ENCODE peak calls at places on chromosomes 11 and 22, in ten cellular contexts. N is Peyer's patch, O is left lung, D is psoas muscle, L is GM23338, P is ovary, A is adipocyte, W is spleen, G is neuronal stem cell, Z is GM23248. B is an unnamed sample. For H3K4me1, the result is how much of the 10 kb centered on the place peaks cover.

GRCh38 chr11:92886243-92886905 is 83.1 kb upstream of the MTNR1B start:
- DNase-seq in Z (peak), A (peak), L (peak), O (no peak), W (no peak), N (no peak), G (peak), D (no peak), P (no peak), B (no peak)

GRCh38 chr11:6452219-6452618 is 11.4 kb upstream of the HPX start:
- DNase-seq in A (peak), Z (peak), L (no peak), P (no peak), O (no peak), D (no peak), W (no peak), N (no peak), G (no peak), B (no peak)

GRCh38 chr11:74870485-74870884 is 78.4 kb downstream of the XRRA1 start:
- DNase-seq in G (no peak), Z (peak), N (no peak), A (peak), P (no peak), O (no peak), W (no peak), D (no peak), L (peak), B (no peak)

GRCh38 chr11:33347490-33348125 is 90.4 kb downstream of the HIPK3 start:
- DNase-seq in W (peak), G (no peak), N (no peak), P (no peak), O (no peak), L (no peak), D (no peak), A (no peak), Z (no peak), B (no peak)

GRCh38 chr11:122505304-122506006 is 150.1 kb upstream of the UBASH3B start:
- DNase-seq in D (peak), O (no peak), P (peak), A (peak), L (peak), N (peak), W (no peak), Z (peak), G (peak), B (peak)

GRCh38 chr22:20242393-20243175 is 25.5 kb downstream of the RTN4R start:
- DNase-seq in O (no peak), Z (no peak), W (no peak), N (no peak), G (no peak), L (no peak), P (no peak), A (no peak), D (no peak), B (no peak)

GRCh38 chr22:47174671-47175111 is 412.2 kb downstream of the TBC1D22A start:
- DNase-seq in Z (no peak), O (peak), P (peak), W (peak), L (no peak), D (peak), A (no peak), N (peak), G (no peak), B (no peak)

GRCh38 chr22:42619261-42620063 is 4.8 kb upstream of the POLDIP3 start:
- DNase-seq in W (no peak), N (no peak), D (no peak), L (no peak), P (no peak), Z (no peak), O (no peak), A (no peak), G (no peak), B (no peak)

GRCh38 chr11:117145393-117145761 is 1.3 kb downstream of the PAFAH1B2 start:
- DNase-seq in Z (peak), L (peak), D (no peak), O (no peak), G (peak), P (no peak), W (no peak), N (no peak), A (peak), B (no peak)

GRCh38 chr22:44983878-44984482 is 25.8 kb downstream of the PHF21B start:
- DNase-seq in A (no peak), P (no peak), N (no peak), Z (no peak), O (no peak), W (no peak), G (no peak), L (no peak), D (no peak), B (no peak)

GRCh38 chr11:63564785-63565350 is 1.7 kb upstream of the PLAAT2 start:
- DNase-seq in G (no peak), Z (no peak), P (no peak), W (no peak), L (no peak), N (peak), O (no peak), D (no peak), A (no peak), B (peak)

GRCh38 chr22:37601540-37602442 is 6.8 kb upstream of the GGA1 start:
- DNase-seq in N (peak), D (no peak), Z (peak), A (peak), P (no peak), W (no peak), G (peak), L (peak), O (no peak), B (no peak)

GRCh38 chr22:19756288-19757128 is 4.1 kb upstream of the TBX1 start:
- DNase-seq in P (no peak), L (peak), N (peak), D (no peak), G (no peak), A (peak), W (peak), O (peak), Z (peak), B (peak)

GRCh38 chr11:57095417-57095816 is 86.3 kb upstream of the LRRC55 start:
- DNase-seq in D (no peak), P (no peak), A (no peak), O (no peak), L (no peak), N (no peak), G (no peak), W (no peak), Z (no peak), B (no peak)

GRCh38 chr11:118488480-118489109 is 38.7 kb upstream of the TTC36 start:
- DNase-seq in L (peak), D (peak), A (peak), P (peak), G (peak), O (no peak), Z (peak), W (peak), N (peak), B (peak)

GRCh38 chr22:24208012-24208749 is 26.9 kb downstream of the SUSD2 start:
- DNase-seq in O (no peak), L (no peak), P (peak), W (no peak), A (peak), D (peak), Z (peak), N (no peak), G (no peak), B (no peak)

GRCh38 chr22:35352214-35353111 is 28.4 kb upstream of the HMOX1 start:
- DNase-seq in Z (peak), P (no peak), N (no peak), A (no peak), D (peak), W (peak), G (no peak), O (peak), L (peak), B (peak)

GRCh38 chr11:61037694-61038093 is 64.6 kb upstream of the CD5 start:
- DNase-seq in W (no peak), G (no peak), P (no peak), A (peak), O (no peak), Z (no peak), N (no peak), D (no peak), L (no peak), B (no peak)

GRCh38 chr11:38865922-38866321 is 2267.9 kb upstream of the RAG2 start:
- DNase-seq in P (no peak), O (no peak), L (no peak), N (no peak), D (no peak), W (no peak), G (no peak), A (no peak), Z (no peak), B (no peak)

GRCh38 chr22:25053153-25053805 is 100.8 kb downstream of the KIAA1671 start:
- DNase-seq in G (no peak), D (no peak), N (peak), O (no peak), Z (peak), W (no peak), A (no peak), P (no peak), L (no peak), B (no peak)

GRCh38 chr11:115905331-115905730 is 401.1 kb upstream of the CADM1 start:
- DNase-seq in W (no peak), D (no peak), Z (no peak), O (no peak), G (no peak), P (no peak), N (no peak), A (no peak), L (no peak), B (no peak)

GRCh38 chr11:41660585-41660984 is 201.1 kb upstream of the LRRC4C start:
- DNase-seq in W (no peak), A (no peak), P (no peak), D (no peak), G (no peak), O (peak), L (peak), N (no peak), Z (no peak), B (no peak)

GRCh38 chr11:113401718-113402117 is 14.1 kb downstream of the ANKK1 start:
- DNase-seq in L (no peak), Z (peak), G (no peak), N (peak), W (no peak), D (peak), P (no peak), A (peak), O (no peak), B (peak)

GRCh38 chr22:37351268-37351667 is 69.0 kb downstream of the CYTH4 start:
- DNase-seq in P (no peak), N (no peak), W (no peak), D (no peak), L (no peak), Z (no peak), A (no peak), O (no peak), G (no peak), B (no peak)

GRCh38 chr11:1690167-1691026 is 6.6 kb upstream of the KRTAP5-6 start:
- DNase-seq in Z (no peak), A (no peak), W (no peak), D (no peak), L (no peak), N (peak), G (no peak), P (no peak), O (peak), B (no peak)

DNA sequence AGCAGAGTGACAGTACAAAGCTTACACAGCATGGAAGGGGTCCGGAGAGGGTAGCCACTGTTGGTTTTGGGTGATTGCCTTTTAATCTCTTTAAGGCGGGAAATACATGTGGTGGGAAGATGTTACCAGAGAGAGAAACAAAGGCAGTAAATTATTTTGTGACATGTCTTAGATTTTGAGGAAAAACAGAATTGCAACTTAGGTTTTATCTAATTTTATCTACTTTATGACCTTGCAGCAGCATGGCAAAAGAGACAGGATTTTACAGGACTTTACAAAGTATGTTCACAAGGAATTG is 1.9 kb downstream of the IFITM2 start:
- DNase-seq in G (no peak), Z (no peak), A (no peak), O (no peak), D (no peak), P (no peak), W (no peak), N (no peak), L (no peak), B (no peak)
- H3K4me1 ChIP-seq in G (half or more), Z (under half), A (under half), O (half or more), D (under half), P (under half), W (half or more), N (under half), L (half or more), B (half or more)

DNA sequence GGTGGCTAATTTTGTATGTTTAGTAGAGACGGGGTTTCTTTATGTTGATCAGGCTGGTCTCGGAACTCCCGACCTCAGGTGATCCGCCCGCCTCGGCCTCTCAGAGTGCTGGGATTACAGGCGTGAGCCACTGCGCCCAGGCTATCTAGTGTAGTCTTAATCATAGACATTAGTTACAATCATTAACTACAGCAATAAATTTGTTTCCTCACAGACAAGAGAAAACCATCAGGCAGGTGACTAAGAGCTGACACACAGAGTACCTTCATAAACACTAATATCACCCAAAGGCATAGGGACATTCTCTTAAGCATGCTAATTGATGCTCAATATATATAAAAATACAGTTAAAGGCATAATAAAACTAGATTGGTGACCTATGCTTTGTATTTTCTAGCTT is 19.4 kb downstream of the SDHD start:
- DNase-seq in N (no peak), P (no peak), W (no peak), L (no peak), A (no peak), O (no peak), G (no peak), Z (no peak), D (no peak), B (no peak)
- H3K4me3 ChIP-seq in N (no peak), P (no peak), W (no peak), L (no peak), A (no peak), O (no peak), G (no peak), Z (no peak), D (no peak), B (no peak)

GRCh38 chr11:62542111-62542745 is 4.4 kb downstream of the AHNAK start:
- DNase-seq in A (no peak), W (no peak), G (no peak), L (no peak), Z (no peak), N (peak), P (no peak), D (no peak), O (no peak), B (no peak)

GRCh38 chr11:62542750-62543567 is 3.6 kb downstream of the AHNAK start:
- DNase-seq in A (peak), Z (peak), P (peak), N (peak), D (peak), W (peak), O (peak), L (peak), G (peak), B (peak)

GRCh38 chr11:62544521-62545436 is 1.8 kb downstream of the AHNAK start:
- DNase-seq in W (no peak), L (no peak), Z (peak), A (peak), G (no peak), O (no peak), N (peak), P (no peak), D (no peak), B (no peak)

GRCh38 chr11:62545437-62546243 is 966 bp downstream of the AHNAK start:
- DNase-seq in G (peak), W (peak), A (peak), D (peak), N (peak), O (peak), P (peak), Z (peak), L (peak), B (peak)

DNA sequence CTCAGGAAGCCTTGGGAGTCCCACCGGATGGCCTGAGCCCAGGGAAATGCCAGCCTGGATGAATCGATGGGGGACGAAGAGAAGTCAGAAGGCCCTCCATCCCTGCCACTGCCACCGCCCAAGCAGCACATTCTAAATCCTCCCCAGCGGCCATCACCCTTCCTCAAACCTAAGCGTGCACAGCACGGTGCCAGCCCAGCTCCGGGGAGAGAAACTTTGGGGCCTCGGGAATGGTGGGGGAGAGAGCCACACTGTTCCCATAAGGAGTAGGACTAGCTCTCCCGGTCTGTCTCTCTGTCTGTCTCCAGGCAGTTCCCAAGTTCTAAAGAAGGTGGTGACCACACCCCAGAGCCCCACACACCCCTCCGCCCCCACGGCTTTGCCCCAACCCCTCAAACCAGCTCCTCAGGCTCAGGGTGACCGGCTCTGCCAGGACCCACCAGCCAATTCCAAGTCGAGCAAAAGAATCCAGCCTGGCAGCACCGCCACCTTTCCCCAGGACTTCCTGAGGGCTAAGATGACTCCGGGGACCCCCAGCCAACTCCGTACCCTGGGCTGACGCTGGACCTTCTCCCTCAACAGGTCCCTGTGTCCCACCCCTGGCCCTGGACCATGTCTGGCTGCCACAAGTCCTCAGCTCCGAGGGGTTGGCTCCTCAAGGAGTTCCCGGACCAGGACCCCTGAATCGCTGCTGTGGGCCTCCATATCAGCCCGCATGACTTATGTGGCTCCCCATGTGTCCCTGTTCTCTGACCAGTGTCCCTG is 2.7 kb downstream of the AHNAK start:
- DNase-seq in O (no peak), W (no peak), Z (peak), G (no peak), P (no peak), A (peak), D (no peak), N (no peak), L (no peak), B (no peak)
- H3K4me1 ChIP-seq in O (half or more), W (half or more), Z (under half), G (under half), P (under half), A (under half), D (half or more), N (half or more), L (under half), B (half or more)

GRCh38 chr11:13279487-13279834 is 1.9 kb downstream of the BMAL1 start:
- DNase-seq in L (no peak), A (no peak), G (no peak), D (no peak), W (no peak), O (no peak), Z (no peak), N (no peak), P (no peak), B (no peak)
- H3K4me3 ChIP-seq in L (peak), A (peak), G (no peak), D (peak), W (peak), O (peak), Z (peak), N (no peak), P (peak), B (peak)

DNA sequence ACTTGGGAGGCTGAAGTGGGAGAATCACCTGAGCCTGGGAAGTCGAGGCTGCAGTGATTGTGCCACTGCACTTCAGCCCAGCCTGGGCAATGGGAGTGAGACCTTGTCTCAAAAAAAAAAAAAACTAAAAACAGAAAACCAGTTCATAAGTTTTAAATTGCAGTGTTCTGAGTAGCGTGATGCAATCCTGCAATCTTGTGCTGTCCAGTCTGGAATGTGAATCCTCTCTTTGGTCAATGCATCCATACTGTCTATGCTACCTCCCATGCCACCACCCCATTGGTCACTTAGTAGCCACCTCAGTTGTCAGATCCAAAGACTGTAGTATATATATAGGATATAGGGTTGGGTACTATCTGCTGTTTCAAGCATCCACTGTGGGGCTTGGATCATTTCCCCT is 11.1 kb downstream of the YAP1 start:
- DNase-seq in L (no peak), P (no peak), O (no peak), A (peak), G (no peak), N (no peak), W (no peak), D (no peak), Z (peak), B (no peak)
- H3K4me1 ChIP-seq in L (under half), P (under half), O (under half), A (half or more), G (under half), N (under half), W (under half), D (half or more), Z (half or more), B (under half)

GRCh38 chr11:79244175-79244804 is 196.5 kb downstream of the TENM4 start:
- DNase-seq in G (no peak), N (no peak), O (no peak), P (no peak), L (no peak), D (no peak), W (no peak), Z (peak), A (peak), B (no peak)
- H3K4me3 ChIP-seq in G (no peak), N (no peak), O (no peak), P (no peak), L (no peak), D (no peak), W (no peak), Z (no peak), A (peak), B (no peak)

GRCh38 chr22:40211481-40212052 is 33.8 kb downstream of the TNRC6B start:
- DNase-seq in A (no peak), G (no peak), Z (no peak), W (no peak), O (no peak), N (no peak), D (no peak), L (no peak), P (no peak), B (peak)
- H3K4me1 ChIP-seq in A (under half), G (under half), Z (under half), W (half or more), O (half or more), N (under half), D (under half), L (half or more), P (under half), B (half or more)

DNA sequence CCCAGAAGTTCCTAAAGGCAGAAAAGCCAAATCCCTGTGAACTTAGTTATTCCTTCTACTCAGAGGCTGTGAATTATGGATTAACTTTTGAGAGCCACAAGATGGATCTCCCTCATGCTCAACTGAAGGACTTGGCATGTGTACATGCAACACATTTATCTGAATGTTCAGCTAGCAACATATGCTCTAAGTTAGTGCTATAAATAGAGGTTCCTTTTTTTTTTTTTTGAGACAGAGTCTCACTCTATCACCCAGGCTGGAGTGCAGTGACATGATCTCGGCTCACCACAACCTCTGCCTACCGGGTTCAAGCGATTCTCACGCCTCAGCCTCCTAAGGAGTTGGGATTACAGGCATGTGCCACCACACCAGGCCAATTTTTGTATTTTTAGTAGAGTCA is 40.1 kb downstream of the EIF4ENIF1 start:
- DNase-seq in P (no peak), L (no peak), D (no peak), G (no peak), W (no peak), O (no peak), Z (no peak), A (no peak), N (no peak), B (no peak)
- H3K4me3 ChIP-seq in P (no peak), L (no peak), D (no peak), G (no peak), W (no peak), O (no peak), Z (no peak), A (no peak), N (no peak), B (no peak)

DNA sequence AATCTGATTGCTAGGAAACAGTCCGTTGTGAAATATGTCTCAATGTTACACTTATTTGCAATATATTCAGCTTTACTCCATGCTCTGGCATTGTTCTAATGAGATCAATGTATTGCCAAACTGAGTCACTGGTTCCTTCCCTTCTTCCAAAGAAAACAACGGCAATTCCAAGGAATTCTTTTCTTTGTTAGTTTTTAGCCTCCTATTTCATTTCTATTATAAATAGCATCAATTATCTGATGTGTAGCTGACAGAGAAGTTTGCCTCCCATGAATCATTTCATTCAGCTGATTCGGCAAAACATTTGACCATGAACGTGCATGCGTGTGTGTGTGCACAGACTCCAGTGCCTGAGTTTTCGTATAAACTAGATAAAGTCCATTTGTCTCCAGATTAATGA is 346.8 kb downstream of the ETS1 start:
- DNase-seq in G (no peak), Z (peak), W (no peak), O (no peak), L (no peak), P (no peak), A (peak), D (no peak), N (no peak), B (no peak)
- H3K4me1 ChIP-seq in G (under half), Z (under half), W (under half), O (under half), L (under half), P (under half), A (under half), D (under half), N (under half), B (under half)

B was measured in lower lobe of right lung.